ENCODE peak calls at places on chromosomes 2 and 18, in four cellular contexts. J is IMR-90, M is H1, R is H9. I is an unnamed sample.

GRCh38 chr2:27518782-27519113 is 22.1 kb downstream of the GCKR start:
- DNase-seq in J (no peak), M (no peak), R (no peak), I (no peak)

GRCh38 chr18:66495844-66496243 is 108.0 kb downstream of the CDH19 start:
- DNase-seq in J (no peak), M (peak), R (peak), I (peak)

GRCh38 chr2:80058562-80058961 is 246.0 kb downstream of the LRRTM1 start:
- DNase-seq in J (no peak), M (peak), R (peak), I (peak)

GRCh38 chr2:112004246-112004645 is 50.8 kb upstream of the TMEM87B start:
- DNase-seq in J (peak), M (no peak), R (no peak), I (no peak)

GRCh38 chr18:77007251-77007650 is 125.3 kb downstream of the MBP start:
- DNase-seq in J (no peak), M (no peak), R (no peak), I (no peak)

GRCh38 chr18:36096955-36097354 is 29.6 kb upstream of the RPRD1A start:
- DNase-seq in J (no peak), M (no peak), R (no peak), I (no peak)

GRCh38 chr18:26267350-26267749 is 41.1 kb downstream of the TAF4B start:
- DNase-seq in J (no peak), M (no peak), R (no peak), I (no peak)

GRCh38 chr18:62324917-62325805 is at the start of gene TNFRSF11A:
- DNase-seq in J (no peak), M (no peak), R (peak), I (peak)

GRCh38 chr2:24345937-24346336 is 14.4 kb downstream of the ITSN2 start:
- DNase-seq in J (peak), M (no peak), R (no peak), I (no peak)

GRCh38 chr2:95346236-95346737 is 49.1 kb downstream of the KCNIP3 start:
- DNase-seq in J (peak), M (no peak), R (peak), I (no peak)

GRCh38 chr2:126856403-126856802 is 42.3 kb upstream of the TEX51 start:
- DNase-seq in J (no peak), M (no peak), R (no peak), I (no peak)

GRCh38 chr2:27681844-27682243 is 18.2 kb downstream of the SLC4A1AP start:
- DNase-seq in J (peak), M (no peak), R (no peak), I (no peak)

GRCh38 chr2:203280428-203281064 is 41.7 kb downstream of the CYP20A1 start:
- DNase-seq in J (no peak), M (no peak), R (no peak), I (no peak)

GRCh38 chr2:206084870-206085741 is 868 bp downstream of the INO80D start:
- DNase-seq in J (no peak), M (no peak), R (peak), I (peak)

GRCh38 chr2:202871161-202872141 is at the start of gene ICA1L:
- DNase-seq in J (peak), M (no peak), R (peak), I (peak)

GRCh38 chr18:48022531-48023330 is 92.3 kb upstream of the SMAD2 start:
- DNase-seq in J (peak), M (no peak), R (no peak), I (peak)

GRCh38 chr18:50268022-50268747 is 1.9 kb upstream of the CFAP53 start:
- DNase-seq in J (peak), M (peak), R (peak), I (peak)

GRCh38 chr2:151197184-151198070 is 64.2 kb downstream of the RBM43 start:
- DNase-seq in J (no peak), M (no peak), R (no peak), I (peak)

GRCh38 chr18:50006470-50007046 is 188.4 kb downstream of the MYO5B start:
- DNase-seq in J (no peak), M (no peak), R (no peak), I (no peak)

GRCh38 chr2:158194229-158194628 is 92.6 kb downstream of the UPP2 start:
- DNase-seq in J (no peak), M (no peak), R (no peak), I (no peak)
- H3K56ac ChIP-seq in J (no peak), M (no peak), R (no peak), I (no peak)

GRCh38 chr2:120245520-120245835 is 7.2 kb upstream of the RALB start:
- DNase-seq in J (no peak), M (no peak), R (no peak), I (no peak)

GRCh38 chr2:120244656-120245519 is 7.8 kb upstream of the RALB start:
- DNase-seq in J (no peak), M (no peak), R (no peak), I (peak)

GRCh38 chr2:120247851-120248250 is 4.8 kb upstream of the RALB start:
- DNase-seq in J (no peak), M (no peak), R (no peak), I (no peak)

GRCh38 chr2:120246546-120247300 is 5.9 kb upstream of the RALB start:
- DNase-seq in J (peak), M (no peak), R (no peak), I (no peak)

DNA sequence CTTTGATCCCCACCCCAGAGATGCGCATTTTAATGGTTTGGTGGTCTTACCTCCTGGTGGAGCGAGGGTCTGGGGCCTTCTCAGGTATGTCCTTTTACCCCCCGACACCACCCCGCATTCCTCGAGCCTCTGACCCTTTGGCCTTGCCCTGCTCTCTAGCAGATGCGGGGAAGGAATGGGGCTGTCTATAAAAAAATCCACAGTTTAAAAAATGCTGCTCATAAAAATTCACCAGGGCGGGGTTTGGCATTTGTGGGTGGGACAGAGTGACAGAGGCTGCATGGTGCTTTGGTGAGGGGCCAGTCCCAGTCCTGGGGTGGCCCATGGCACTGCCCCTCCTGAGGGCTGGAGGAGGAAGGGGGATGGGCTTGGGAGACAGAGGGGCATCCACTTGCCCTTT is 6.7 kb upstream of the RALB start:
- DNase-seq in J (no peak), M (no peak), R (no peak), I (no peak)
- H3K56ac ChIP-seq in J (no peak), M (no peak), R (no peak), I (no peak)

GRCh38 chr18:12703096-12703567 is 290 bp downstream of the PSMG2 start:
- DNase-seq in J (no peak), M (no peak), R (no peak), I (no peak)

GRCh38 chr18:12701161-12701560 is 1.4 kb downstream of the CEP76 start:
- DNase-seq in J (peak), M (no peak), R (no peak), I (no peak)

GRCh38 chr18:12702221-12703095 is at the start of the genes CEP76 and PSMG2:
- DNase-seq in J (peak), M (peak), R (peak), I (peak)

GRCh38 chr18:12699747-12700146 is 2.8 kb downstream of the CEP76 start:
- DNase-seq in J (no peak), M (no peak), R (no peak), I (no peak)

GRCh38 chr18:12703714-12704113 is 872 bp downstream of the PSMG2 start:
- DNase-seq in J (peak), M (no peak), R (no peak), I (peak)
- H3K56ac ChIP-seq in J (no peak), M (no peak), R (no peak), I (peak)

GRCh38 chr2:29782531-29782930 is 138.9 kb downstream of the ALK start:
- DNase-seq in J (no peak), M (no peak), R (no peak), I (no peak)

GRCh38 chr2:29783696-29784095 is 137.7 kb downstream of the ALK start:
- DNase-seq in J (no peak), M (no peak), R (no peak), I (no peak)

GRCh38 chr2:29789884-29790485 is 131.4 kb downstream of the ALK start:
- DNase-seq in J (no peak), M (no peak), R (no peak), I (no peak)

GRCh38 chr2:29788066-29788465 is 133.3 kb downstream of the ALK start:
- DNase-seq in J (no peak), M (no peak), R (no peak), I (no peak)

DNA sequence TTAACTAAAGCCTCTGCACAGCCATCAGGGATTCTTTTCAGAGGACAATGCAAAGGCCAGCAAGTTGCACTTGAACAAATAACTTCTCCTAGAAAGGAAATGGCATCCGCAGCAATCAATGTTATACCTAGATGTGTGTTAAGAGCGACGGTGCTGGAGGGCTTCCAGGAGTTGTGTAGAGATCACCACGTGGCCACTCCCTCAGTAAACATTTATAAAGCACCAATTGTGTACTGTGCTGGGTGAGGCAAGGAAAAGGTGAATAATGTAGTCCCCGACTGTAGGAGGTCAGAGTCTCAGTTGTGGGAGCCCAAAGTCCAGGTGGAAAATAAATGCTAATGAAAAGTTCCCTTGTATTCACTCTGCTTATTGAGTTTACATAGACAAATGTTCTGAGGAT is 135.0 kb downstream of the ALK start:
- DNase-seq in J (no peak), M (no peak), R (no peak), I (no peak)
- H3K56ac ChIP-seq in J (no peak), M (no peak), R (no peak), I (no peak)

GRCh38 chr2:237033536-237034060 is 52.1 kb upstream of the COPS8 start:
- DNase-seq in J (no peak), M (no peak), R (no peak), I (no peak)

GRCh38 chr2:237039301-237039906 is 46.3 kb upstream of the COPS8 start:
- DNase-seq in J (no peak), M (no peak), R (peak), I (no peak)

GRCh38 chr2:237030382-237030781 is 55.3 kb upstream of the COPS8 start:
- DNase-seq in J (no peak), M (no peak), R (no peak), I (no peak)

GRCh38 chr2:237041231-237041630 is 44.5 kb upstream of the COPS8 start:
- DNase-seq in J (no peak), M (no peak), R (no peak), I (no peak)

DNA sequence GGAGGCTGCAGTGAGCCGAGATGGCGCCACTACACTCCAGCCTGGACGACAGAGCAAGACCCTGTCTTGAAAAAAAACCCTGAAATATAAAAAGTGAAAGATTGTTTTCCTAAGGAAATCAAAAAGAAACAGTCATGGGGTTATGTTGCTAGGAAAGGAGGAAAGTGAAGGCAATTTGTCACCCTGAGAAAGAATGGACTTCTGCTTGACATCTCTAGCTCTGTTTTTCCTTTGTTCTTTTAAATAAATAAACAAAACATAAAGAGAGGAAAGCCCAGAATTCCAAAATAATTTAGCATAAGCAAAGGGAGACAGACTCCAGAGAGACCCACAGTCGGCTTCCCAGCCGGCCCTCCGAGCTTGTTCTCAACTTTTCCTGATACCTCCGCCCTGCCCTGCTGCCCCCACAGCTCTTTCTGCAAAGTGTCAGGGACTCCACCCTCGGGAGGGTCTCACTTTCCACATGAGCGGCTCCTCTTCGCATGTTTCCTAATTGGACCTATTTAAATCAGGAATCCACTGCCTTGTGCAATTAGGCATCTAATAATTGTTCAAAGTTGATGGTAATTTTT is 49.8 kb upstream of the COPS8 start:
- DNase-seq in J (no peak), M (no peak), R (no peak), I (no peak)
- H3K56ac ChIP-seq in J (no peak), M (no peak), R (no peak), I (no peak)

I was measured in mesendoderm.